ENCODE peak calls at places on chromosomes 6 and 20, in four cellular contexts. W is body of pancreas; N is neuronal stem cell; T is CD8-positive, alpha-beta T cell. C is an unnamed sample.

GRCh38 chr20:35461620-35462019 is 6.2 kb downstream of the CEP250 start:
- DNase-seq in N (no peak), W (no peak), T (no peak), C (no peak)

GRCh38 chr6:7507600-7507999 is 33.9 kb upstream of the DSP start:
- DNase-seq in N (no peak), T (no peak), W (no peak), C (no peak)

GRCh38 chr20:60086936-60087562 is 128.8 kb downstream of the CDH26 start:
- DNase-seq in W (no peak), N (no peak), T (no peak), C (no peak)

GRCh38 chr6:53361549-53362031 is 12.8 kb upstream of the ELOVL5 start:
- DNase-seq in T (peak; percentile 57), W (peak; percentile 44), N (no peak), C (peak; percentile 77)

GRCh38 chr6:152399409-152399808 is 237.8 kb downstream of the SYNE1 start:
- DNase-seq in N (no peak), T (no peak), W (no peak), C (no peak)

GRCh38 chr20:5504061-5504739 is 187.4 kb upstream of the PROKR2 start:
- DNase-seq in T (no peak), N (no peak), W (peak; percentile 63), C (no peak)

GRCh38 chr6:23655502-23655901 is 470.5 kb upstream of the NRSN1 start:
- DNase-seq in N (no peak), T (no peak), W (no peak), C (no peak)

GRCh38 chr20:17806739-17807441 is 107.1 kb downstream of the BANF2 start:
- DNase-seq in T (no peak), N (no peak), W (peak; percentile 96), C (no peak)

GRCh38 chr6:101226677-101227135 is 166.8 kb upstream of the GRIK2 start:
- DNase-seq in W (no peak), N (peak; percentile 53), T (no peak), C (no peak)

GRCh38 chr6:42226251-42227143 is 8.8 kb upstream of the MRPS10 start:
- DNase-seq in W (no peak), T (no peak), N (no peak), C (no peak)

GRCh38 chr6:156508923-156509322 is 268.3 kb upstream of the ARID1B start:
- DNase-seq in W (no peak), T (no peak), N (no peak), C (no peak)

GRCh38 chr6:38997128-38997761 is 51.3 kb upstream of the GLP1R start:
- DNase-seq in W (peak; percentile 44), T (peak; percentile 7), N (peak; percentile 39), C (no peak)

GRCh38 chr6:45420083-45420908 is 42.6 kb upstream of the SUPT3H start:
- DNase-seq in W (no peak), T (peak; percentile 39), N (peak; percentile 33), C (peak; percentile 54)

GRCh38 chr6:147904416-147904815 is 395.9 kb downstream of the SAMD5 start:
- DNase-seq in W (no peak), T (no peak), N (no peak), C (no peak)

GRCh38 chr6:143097224-143097795 is 36.6 kb downstream of the AIG1 start:
- DNase-seq in T (no peak), N (no peak), W (no peak), C (no peak)

GRCh38 chr20:59992531-59992930 is 34.3 kb downstream of the CDH26 start:
- DNase-seq in T (no peak), W (no peak), N (no peak), C (no peak)

GRCh38 chr6:151081658-151082057 is 158.1 kb upstream of the AKAP12 start:
- DNase-seq in N (no peak), T (no peak), W (no peak), C (no peak)

GRCh38 chr20:8060977-8061376 is 41.4 kb upstream of the TMX4 start:
- DNase-seq in W (no peak), T (no peak), N (no peak), C (no peak)

GRCh38 chr20:6767536-6768227 is at the start of gene BMP2:
- DNase-seq in T (no peak), N (peak; percentile 68), W (peak; percentile 62), C (no peak)

GRCh38 chr6:157608221-157609075 is 214.6 kb upstream of the SNX9 start:
- DNase-seq in N (no peak), W (no peak), T (no peak), C (no peak)

GRCh38 chr20:50720582-50720981 is 10.8 kb upstream of the PARD6B start:
- DNase-seq in W (no peak), N (no peak), T (no peak), C (no peak)

GRCh38 chr6:86477510-86478166 is 459.7 kb upstream of the HTR1E start:
- DNase-seq in N (peak; percentile 14), T (no peak), W (no peak), C (no peak)

GRCh38 chr6:44047179-44047546 is 80.1 kb downstream of the MRPL14 start:
- DNase-seq in W (no peak), T (no peak), N (no peak), C (no peak)

GRCh38 chr6:134103004-134103403 is 50.6 kb upstream of the SLC2A12 start:
- DNase-seq in N (no peak), W (no peak), T (no peak), C (no peak)

GRCh38 chr6:22598386-22598785 is 29.0 kb downstream of the HDGFL1 start:
- DNase-seq in T (no peak), N (no peak), W (no peak), C (no peak)

GRCh38 chr6:4282926-4283325 is 147.6 kb upstream of the ECI2 start:
- DNase-seq in W (no peak), N (no peak), T (no peak), C (no peak)

GRCh38 chr6:149331871-149332270 is 14.4 kb downstream of the TAB2 start:
- DNase-seq in N (no peak), W (no peak), T (no peak), C (no peak)

GRCh38 chr20:48826883-48827771 is 672 bp downstream of the PREX1 start:
- DNase-seq in T (no peak), W (no peak), N (peak; percentile 49), C (no peak)

GRCh38 chr6:53679446-53679933 is 13.9 kb upstream of the KLHL31 start:
- DNase-seq in N (no peak), W (peak; percentile 13), T (no peak), C (no peak)

GRCh38 chr6:45830441-45831139 is 185.1 kb downstream of the CLIC5 start:
- DNase-seq in T (no peak), N (no peak), W (no peak), C (no peak)

GRCh38 chr6:34583461-34583860 is 27.3 kb upstream of the SPDEF start:
- DNase-seq in W (no peak), T (peak; percentile 2), N (no peak), C (no peak)

GRCh38 chr6:142760152-142760551 is 184.8 kb downstream of the HIVEP2 start:
- DNase-seq in T (no peak), N (no peak), W (no peak), C (no peak)

GRCh38 chr6:37324131-37325033 is 29.4 kb upstream of the RNF8 start:
- DNase-seq in N (no peak), W (no peak), T (no peak), C (no peak)

GRCh38 chr20:17654649-17655285 is 27.3 kb downstream of the RRBP1 start:
- DNase-seq in T (no peak), W (peak; percentile 41), N (peak; percentile 49), C (no peak)

GRCh38 chr6:142692942-142693341 is 252.0 kb downstream of the HIVEP2 start:
- DNase-seq in W (peak; percentile 62), T (peak; percentile 47), N (peak; percentile 72), C (peak; percentile 26)

DNA sequence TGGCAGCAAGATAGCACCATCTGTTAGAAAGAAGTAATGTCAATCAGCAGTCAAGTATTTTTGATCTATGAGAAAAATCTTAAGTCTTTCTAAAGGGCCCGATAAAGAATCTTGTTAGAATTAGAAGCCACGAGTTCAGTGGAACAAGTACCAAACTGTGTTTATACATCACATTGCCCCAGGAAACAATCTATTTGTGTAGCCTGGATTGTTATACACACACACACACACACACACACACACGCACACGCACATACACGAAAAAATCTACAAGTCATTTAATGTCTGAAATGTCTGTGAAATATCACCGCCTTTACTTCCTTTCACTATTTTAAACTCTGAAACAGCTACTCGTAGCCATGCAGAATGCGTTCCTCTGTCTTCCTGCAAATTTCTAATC is 84.4 kb upstream of the SCAF8 start:
- DNase-seq in W (no peak), N (no peak), T (no peak), C (no peak)
- H3K4me1 ChIP-seq in W (peaks cover 18% of the 10 kb centered on the region), N (no peaks in the 10 kb centered on the region), T (no peaks in the 10 kb centered on the region), C (no peaks in the 10 kb centered on the region)

GRCh38 chr6:106547053-106547414 is 82.3 kb downstream of the RTN4IP1 start:
- DNase-seq in T (no peak), N (no peak), W (no peak), C (no peak)
- H3K27ac ChIP-seq in T (no peak overlapping the region), N (no peak overlapping the region), W (peak overlapping the region; percentile 71), C (no peak overlapping the region)

DNA sequence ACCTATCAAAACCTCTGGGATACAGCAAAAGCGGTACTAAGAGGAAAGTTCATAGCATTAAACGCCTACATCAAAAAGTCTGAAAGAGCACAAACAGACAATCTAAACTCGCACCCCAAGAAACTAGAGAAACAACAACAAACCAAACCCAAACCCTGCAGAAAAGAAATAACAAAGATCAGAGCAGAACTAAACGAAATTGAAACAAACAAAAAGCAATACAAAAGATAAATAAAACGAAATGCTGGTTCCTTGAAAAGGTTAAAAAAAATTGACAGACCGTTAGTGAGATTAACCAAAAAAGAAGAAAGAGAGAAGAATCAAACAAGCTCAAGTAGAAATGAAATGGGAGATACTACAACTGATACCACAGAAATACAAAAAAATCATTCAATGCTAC is 302.3 kb downstream of the RNGTT start:
- DNase-seq in W (no peak), T (no peak), N (no peak), C (no peak)
- H3K9me3 ChIP-seq in W (peaks cover 8% of the 10 kb centered on the region), T (peaks cover 3% of the 10 kb centered on the region), N (peaks cover 19% of the 10 kb centered on the region), C (peaks cover 3% of the 10 kb centered on the region)

GRCh38 chr6:30741789-30742315 is 635 bp downstream of the FLOT1 start:
- DNase-seq in W (no peak), N (no peak), T (no peak), C (no peak)
- H3K4me1 ChIP-seq in W (peaks cover 53% of the 10 kb centered on the region), N (peaks cover 14% of the 10 kb centered on the region), T (peaks cover 52% of the 10 kb centered on the region), C (peaks cover 33% of the 10 kb centered on the region)